ENCODE peak calls at places on chromosomes 3 and 15, in six cellular contexts. One of them, this sample, is unnamed.
A peak's percentile ranks its signal among the peaks of the same experiment; 100 is the strongest.

GRCh38 chr3:156131799-156132198 is 11.4 kb downstream of the KCNAB1 start:
- DNase-seq in H1: no peak
- DNase-seq in IMR-90: no peak
- DNase-seq in mesendoderm: no peak
- DNase-seq in H9: no peak
- DNase-seq in neuronal stem cell: no peak
- DNase-seq in this sample: no peak

GRCh38 chr3:66023728-66024390 is 14.9 kb downstream of the MAGI1 start:
- DNase-seq in mesendoderm: no peak
- DNase-seq in neuronal stem cell: no peak
- DNase-seq in H1: no peak
- DNase-seq in H9: no peak
- DNase-seq in IMR-90: no peak
- DNase-seq in this sample: no peak

GRCh38 chr15:70835415-70835814 is 18.5 kb downstream of the LARP6 start:
- DNase-seq in neuronal stem cell: no peak
- DNase-seq in mesendoderm: no peak
- DNase-seq in H1: no peak
- DNase-seq in H9: no peak
- DNase-seq in IMR-90: no peak
- DNase-seq in this sample: no peak

GRCh38 chr3:46068526-46068925 is 41.2 kb upstream of the XCR1 start:
- DNase-seq in H1: no peak
- DNase-seq in mesendoderm: no peak
- DNase-seq in H9: no peak
- DNase-seq in neuronal stem cell: no peak
- DNase-seq in IMR-90: no peak
- DNase-seq in this sample: no peak

GRCh38 chr15:50257924-50258323 is 7.6 kb downstream of the HDC start:
- DNase-seq in neuronal stem cell: no peak
- DNase-seq in mesendoderm: no peak
- DNase-seq in IMR-90: peak; percentile 77
- DNase-seq in H9: no peak
- DNase-seq in H1: no peak
- DNase-seq in this sample: peak; percentile 38

GRCh38 chr3:11213810-11214450 is 58.3 kb upstream of the ATG7 start:
- DNase-seq in H9: no peak
- DNase-seq in neuronal stem cell: no peak
- DNase-seq in IMR-90: no peak
- DNase-seq in mesendoderm: no peak
- DNase-seq in H1: no peak
- DNase-seq in this sample: no peak

GRCh38 chr3:113948015-113948917 is 453 bp downstream of the ZDHHC23 start:
- DNase-seq in H1: peak; percentile 29
- DNase-seq in IMR-90: no peak
- DNase-seq in H9: peak; percentile 81
- DNase-seq in mesendoderm: peak; percentile 76
- DNase-seq in neuronal stem cell: peak; percentile 47
- DNase-seq in this sample: no peak

GRCh38 chr3:138846350-138846756 is 11.6 kb upstream of the PIK3CB start:
- DNase-seq in H1: no peak
- DNase-seq in IMR-90: no peak
- DNase-seq in neuronal stem cell: no peak
- DNase-seq in mesendoderm: peak; percentile 88
- DNase-seq in H9: no peak
- DNase-seq in this sample: no peak

GRCh38 chr15:39770748-39771689 is 11.6 kb downstream of the FSIP1 start:
- DNase-seq in IMR-90: peak; percentile 92
- DNase-seq in H1: no peak
- DNase-seq in neuronal stem cell: no peak
- DNase-seq in H9: no peak
- DNase-seq in mesendoderm: peak; percentile 11
- DNase-seq in this sample: peak; percentile 90

GRCh38 chr3:36434682-36435426 is 54.5 kb downstream of the STAC start:
- DNase-seq in IMR-90: no peak
- DNase-seq in H1: no peak
- DNase-seq in H9: no peak
- DNase-seq in neuronal stem cell: no peak
- DNase-seq in mesendoderm: no peak
- DNase-seq in this sample: no peak

GRCh38 chr3:170054204-170054603 is 16.4 kb downstream of the GPR160 start:
- DNase-seq in IMR-90: no peak
- DNase-seq in H9: no peak
- DNase-seq in neuronal stem cell: no peak
- DNase-seq in mesendoderm: peak; percentile 27
- DNase-seq in H1: no peak
- DNase-seq in this sample: peak; percentile 16

DNA sequence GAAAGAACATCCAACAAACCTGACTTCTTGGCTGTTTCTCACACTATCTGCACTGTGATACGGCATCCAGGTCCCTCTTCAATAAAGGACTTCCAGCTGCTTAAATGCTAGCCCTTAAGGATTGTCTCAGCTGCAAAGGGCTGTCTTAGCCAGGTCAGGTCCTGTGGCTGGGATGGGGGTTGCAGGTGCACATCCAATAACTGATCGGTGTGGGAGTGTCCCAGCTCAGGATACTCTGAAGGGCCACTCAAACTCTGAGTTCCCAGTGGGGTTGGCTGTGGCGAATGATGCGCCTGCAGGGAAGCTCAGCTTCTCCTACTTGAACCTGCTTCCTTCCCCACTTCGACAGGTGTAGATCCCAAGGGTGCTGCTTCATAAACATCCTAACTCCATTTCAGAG is 74.6 kb upstream of the FGF12 start:
- DNase-seq in mesendoderm: no peak
- DNase-seq in H9: no peak
- DNase-seq in IMR-90: no peak
- DNase-seq in neuronal stem cell: no peak
- DNase-seq in H1: no peak
- DNase-seq in this sample: no peak
- H2BK15ac ChIP-seq in mesendoderm: no peak overlapping the region
- H2BK15ac ChIP-seq in H9: no peak overlapping the region
- H2BK15ac ChIP-seq in IMR-90: no peak overlapping the region
- H2BK15ac ChIP-seq in neuronal stem cell: no peak overlapping the region
- H2BK15ac ChIP-seq in H1: no peak overlapping the region
- H2BK15ac ChIP-seq in this sample: no peak overlapping the region

GRCh38 chr15:51314391-51315337 is 23.7 kb downstream of the CYP19A1 start:
- DNase-seq in IMR-90: no peak
- DNase-seq in H1: no peak
- DNase-seq in neuronal stem cell: no peak
- DNase-seq in H9: no peak
- DNase-seq in mesendoderm: peak; percentile 54
- DNase-seq in this sample: no peak
- H2BK5ac ChIP-seq in IMR-90: no peak overlapping the region
- H2BK5ac ChIP-seq in H1: no peak overlapping the region
- H2BK5ac ChIP-seq in neuronal stem cell: no peak overlapping the region
- H2BK5ac ChIP-seq in H9: no peak overlapping the region
- H2BK5ac ChIP-seq in mesendoderm: no peak overlapping the region
- H2BK5ac ChIP-seq in this sample: no peak overlapping the region

GRCh38 chr3:177446160-177446559 is 248.9 kb upstream of the TBL1XR1 start:
- DNase-seq in H9: no peak
- DNase-seq in neuronal stem cell: no peak
- DNase-seq in mesendoderm: no peak
- DNase-seq in IMR-90: no peak
- DNase-seq in H1: no peak
- DNase-seq in this sample: no peak
- H2BK15ac ChIP-seq in H9: no peak overlapping the region
- H2BK15ac ChIP-seq in neuronal stem cell: no peak overlapping the region
- H2BK15ac ChIP-seq in mesendoderm: no peak overlapping the region
- H2BK15ac ChIP-seq in IMR-90: no peak overlapping the region
- H2BK15ac ChIP-seq in H1: no peak overlapping the region
- H2BK15ac ChIP-seq in this sample: no peak overlapping the region

GRCh38 chr3:141403576-141403975 is 35.3 kb downstream of the ZBTB38 start:
- DNase-seq in H9: no peak
- DNase-seq in H1: no peak
- DNase-seq in neuronal stem cell: no peak
- DNase-seq in mesendoderm: no peak
- DNase-seq in IMR-90: no peak
- DNase-seq in this sample: no peak

GRCh38 chr3:141401095-141401494 is 32.8 kb downstream of the ZBTB38 start:
- DNase-seq in neuronal stem cell: no peak
- DNase-seq in H9: no peak
- DNase-seq in IMR-90: no peak
- DNase-seq in mesendoderm: no peak
- DNase-seq in H1: no peak
- DNase-seq in this sample: no peak

GRCh38 chr3:141401584-141402475 is 33.5 kb downstream of the ZBTB38 start:
- DNase-seq in neuronal stem cell: no peak
- DNase-seq in H9: peak; percentile 52
- DNase-seq in H1: no peak
- DNase-seq in IMR-90: no peak
- DNase-seq in mesendoderm: peak; percentile 55
- DNase-seq in this sample: peak; percentile 52

GRCh38 chr3:141399979-141400971 is 32.0 kb downstream of the ZBTB38 start:
- DNase-seq in mesendoderm: no peak
- DNase-seq in neuronal stem cell: no peak
- DNase-seq in IMR-90: no peak
- DNase-seq in H9: no peak
- DNase-seq in H1: no peak
- DNase-seq in this sample: peak; percentile 52

GRCh38 chr3:141402476-141403171 is 34.3 kb downstream of the ZBTB38 start:
- DNase-seq in H9: peak; percentile 65
- DNase-seq in neuronal stem cell: peak; percentile 55
- DNase-seq in IMR-90: peak; percentile 78
- DNase-seq in mesendoderm: peak; percentile 73
- DNase-seq in H1: no peak
- DNase-seq in this sample: peak; percentile 67
- H2BK5ac ChIP-seq in H9: no peak overlapping the region
- H2BK5ac ChIP-seq in neuronal stem cell: no peak overlapping the region
- H2BK5ac ChIP-seq in IMR-90: peak overlapping the region; percentile 99
- H2BK5ac ChIP-seq in mesendoderm: no peak overlapping the region
- H2BK5ac ChIP-seq in H1: no peak overlapping the region
- H2BK5ac ChIP-seq in this sample: peak overlapping the region; percentile 93

This sample was measured in mesenchymal stem cell.